ENCODE peak calls at places on chromosomes 11 and 22, in nine cellular contexts. E is nucleus accumbens; I is dorsolateral prefrontal cortex; Q is neural progenitor cell; C is T-cell; W is Jurkat, Clone E6-1; P is fibroblast of lung; R is psoas muscle; V is mesendoderm. K is an unnamed sample.

GRCh38 chr22:46377566-46378498 is 42.3 kb downstream of the TRMU start:
- DNase-seq in E (no peak), I (no peak), Q (peak), C (no peak), W (no peak), P (peak), R (no peak), V (peak), K (no peak)

GRCh38 chr22:23534201-23534850 is 45.8 kb downstream of the IGLL1 start:
- DNase-seq in E (no peak), I (no peak), Q (no peak), C (no peak), W (no peak), P (no peak), R (peak), V (peak), K (no peak)

GRCh38 chr11:114571712-114572111 is 12.0 kb upstream of the NXPE1 start:
- DNase-seq in E (no peak), I (no peak), Q (no peak), C (no peak), W (peak), P (no peak), R (no peak), V (peak), K (no peak)

GRCh38 chr11:121544956-121545355 is 92.2 kb upstream of the SORL1-AS1 start:
- DNase-seq in E (no peak), I (no peak), Q (no peak), C (peak), W (peak), P (no peak), R (no peak), V (no peak), K (no peak)

GRCh38 chr22:39820266-39820665 is 73.3 kb downstream of the ENTHD1 start:
- DNase-seq in E (no peak), I (no peak), Q (no peak), C (no peak), W (no peak), P (peak), R (no peak), V (peak), K (no peak)

GRCh38 chr11:95641506-95641905 is 148.1 kb downstream of the FAM76B start:
- DNase-seq in E (no peak), I (no peak), Q (no peak), C (no peak), W (no peak), P (no peak), R (no peak), V (no peak), K (no peak)

GRCh38 chr22:42344391-42344861 is 74.0 kb upstream of the TCF20 start:
- DNase-seq in E (peak), I (peak), Q (peak), C (no peak), W (no peak), P (peak), R (peak), V (peak), K (no peak)

GRCh38 chr22:37177221-37177620 is 10.8 kb downstream of the C1QTNF6 start:
- DNase-seq in E (no peak), I (peak), Q (no peak), C (no peak), W (no peak), P (no peak), R (peak), V (no peak), K (no peak)

GRCh38 chr11:35367491-35367890 is 51.9 kb downstream of the SLC1A2 start:
- DNase-seq in E (no peak), I (no peak), Q (no peak), C (no peak), W (no peak), P (peak), R (no peak), V (no peak), K (no peak)

GRCh38 chr11:26583550-26583949 is 11.5 kb upstream of the MUC15 start:
- DNase-seq in E (no peak), I (no peak), Q (no peak), C (no peak), W (no peak), P (no peak), R (no peak), V (no peak), K (no peak)

GRCh38 chr11:59769828-59770227 is 14.7 kb downstream of the STX3 start:
- DNase-seq in E (no peak), I (no peak), Q (no peak), C (no peak), W (no peak), P (no peak), R (no peak), V (no peak), K (no peak)

GRCh38 chr11:87851234-87851633 is 324.0 kb downstream of the RAB38 start:
- DNase-seq in E (no peak), I (no peak), Q (no peak), C (no peak), W (no peak), P (peak), R (no peak), V (no peak), K (no peak)